ENCODE peak calls at places on chromosomes 13 and 19, in four cellular contexts. O is mammary epithelial cell, X is coronary artery, G is cardiac muscle cell. S is an unnamed sample.

GRCh38 chr19:48696353-48697010 is 711 bp downstream of the FUT2 start:
- DNase-seq in O (no peak), X (no peak), G (no peak), S (no peak)

GRCh38 chr19:53467138-53467502 is 413 bp upstream of the ZNF813 start:
- DNase-seq in O (no peak), G (no peak), X (peak), S (no peak)

GRCh38 chr13:97753942-97754670 is 199.4 kb upstream of the IPO5 start:
- DNase-seq in G (no peak), O (no peak), X (no peak), S (no peak)

GRCh38 chr13:98103942-98104880 is 38.7 kb upstream of the FARP1 start:
- DNase-seq in G (no peak), X (no peak), O (peak), S (no peak)

GRCh38 chr19:28823338-28823961 is 389.5 kb downstream of the UQCRFS1 start:
- DNase-seq in X (no peak), O (peak), G (no peak), S (no peak)

GRCh38 chr13:103283451-103283820 is 217.2 kb upstream of the SLC10A2 start:
- DNase-seq in G (peak), X (no peak), O (no peak), S (no peak)

GRCh38 chr13:68076046-68076445 is 845.9 kb upstream of the PCDH9 start:
- DNase-seq in G (no peak), O (no peak), X (no peak), S (no peak)

GRCh38 chr19:17475541-17476115 is 5.3 kb downstream of the SLC27A1 start:
- DNase-seq in G (peak), O (peak), X (no peak), S (peak)

GRCh38 chr19:5683177-5683886 is 2.5 kb downstream of the HSD11B1L start:
- DNase-seq in X (peak), G (no peak), O (no peak), S (no peak)

GRCh38 chr13:67464154-67464553 is 234.0 kb upstream of the PCDH9 start:
- DNase-seq in O (no peak), G (peak), X (no peak), S (no peak)

GRCh38 chr19:35555301-35556005 is 8.0 kb downstream of the ATP4A start:
- DNase-seq in X (no peak), G (peak), O (peak), S (no peak)

GRCh38 chr13:102584423-102584822 is 12.4 kb upstream of the TPP2 start:
- DNase-seq in O (no peak), X (no peak), G (no peak), S (no peak)

GRCh38 chr13:112968910-112969691 is at the start of gene MCF2L:
- DNase-seq in G (peak), X (no peak), O (no peak), S (peak)

GRCh38 chr13:113970810-113971470 is 2.9 kb downstream of the C13orf46 start:
- DNase-seq in X (no peak), G (no peak), O (peak), S (no peak)

GRCh38 chr19:16876904-16877361 is 11.9 kb upstream of the F2RL3 start:
- DNase-seq in G (no peak), X (no peak), O (peak), S (no peak)

GRCh38 chr19:11481777-11482383 is 1.0 kb upstream of the ELAVL3 start:
- DNase-seq in O (peak), G (peak), X (no peak), S (peak)

GRCh38 chr13:51234676-51235075 is 12.5 kb downstream of the FAM124A start:
- DNase-seq in X (no peak), G (no peak), O (no peak), S (no peak)
- H3K27ac ChIP-seq in X (no peak), G (no peak), O (no peak), S (peak)

GRCh38 chr13:109785892-109786450 is 412 bp downstream of the IRS2 start:
- DNase-seq in G (no peak), X (no peak), O (no peak), S (no peak)
- H3K27ac ChIP-seq in G (peak), X (peak), O (peak), S (peak)

DNA sequence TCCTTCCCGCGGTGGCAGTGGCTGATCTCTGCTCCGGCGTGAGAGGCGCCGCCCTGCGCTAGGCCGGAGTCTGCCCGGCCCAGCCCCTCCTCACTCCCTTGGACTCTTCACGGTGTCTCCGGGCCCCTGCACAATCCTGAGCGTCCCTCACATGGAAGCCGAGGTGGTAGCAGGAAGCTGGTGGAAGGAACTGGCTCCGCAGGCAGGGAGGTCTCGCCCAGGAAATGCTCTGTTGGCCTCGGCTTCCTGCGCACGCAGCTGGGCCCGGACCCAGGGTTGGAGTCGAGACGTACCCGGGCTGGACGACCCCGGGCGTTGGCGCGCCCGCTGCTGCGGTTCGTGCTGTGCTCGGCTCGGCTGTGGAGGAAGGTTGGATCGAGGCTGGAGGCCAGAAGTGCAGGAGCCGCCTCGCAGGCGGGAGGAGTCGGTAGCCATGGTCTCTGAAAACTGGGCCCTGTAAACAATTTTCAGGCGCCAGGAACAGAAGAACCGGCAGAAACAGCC is 46.3 kb downstream of the ZNF724 start:
- DNase-seq in X (no peak), O (no peak), G (no peak), S (no peak)
- H3K27ac ChIP-seq in X (no peak), O (no peak), G (no peak), S (no peak)

GRCh38 chr19:46661020-46661731 is at the start of gene DACT3:
- DNase-seq in G (peak), O (peak), X (peak), S (peak)

GRCh38 chr19:46660601-46661019 is 372 bp downstream of the DACT3 start:
- DNase-seq in G (no peak), X (no peak), O (no peak), S (peak)

GRCh38 chr19:46660008-46660517 is 919 bp downstream of the DACT3 start:
- DNase-seq in G (peak), X (peak), O (no peak), S (peak)

GRCh38 chr19:46659151-46660007 is 1.6 kb downstream of the DACT3 start:
- DNase-seq in X (peak), G (peak), O (no peak), S (peak)

GRCh38 chr19:46661735-46662592 is 982 bp upstream of the DACT3 start:
- DNase-seq in X (peak), O (peak), G (peak), S (peak)
- H3K27ac ChIP-seq in X (peak), O (peak), G (peak), S (peak)

GRCh38 chr19:10461047-10461949 is 41.0 kb downstream of the PDE4A start:
- DNase-seq in G (peak), X (peak), O (peak), S (peak)
- H3K27ac ChIP-seq in G (no peak), X (no peak), O (no peak), S (no peak)

GRCh38 chr13:96082640-96083039 is 7.3 kb upstream of the HS6ST3 start:
- DNase-seq in G (no peak), O (peak), X (no peak), S (no peak)

GRCh38 chr13:96086736-96087135 is 3.2 kb upstream of the HS6ST3 start:
- DNase-seq in X (no peak), O (no peak), G (no peak), S (no peak)

GRCh38 chr13:96075953-96076543 is 13.9 kb upstream of the HS6ST3 start:
- DNase-seq in X (no peak), G (peak), O (no peak), S (no peak)

GRCh38 chr13:96080676-96081075 is 9.2 kb upstream of the HS6ST3 start:
- DNase-seq in G (no peak), X (no peak), O (no peak), S (no peak)

GRCh38 chr13:96081888-96082287 is 8.0 kb upstream of the HS6ST3 start:
- DNase-seq in X (no peak), O (no peak), G (no peak), S (no peak)
- H3K27ac ChIP-seq in X (no peak), O (no peak), G (no peak), S (no peak)

DNA sequence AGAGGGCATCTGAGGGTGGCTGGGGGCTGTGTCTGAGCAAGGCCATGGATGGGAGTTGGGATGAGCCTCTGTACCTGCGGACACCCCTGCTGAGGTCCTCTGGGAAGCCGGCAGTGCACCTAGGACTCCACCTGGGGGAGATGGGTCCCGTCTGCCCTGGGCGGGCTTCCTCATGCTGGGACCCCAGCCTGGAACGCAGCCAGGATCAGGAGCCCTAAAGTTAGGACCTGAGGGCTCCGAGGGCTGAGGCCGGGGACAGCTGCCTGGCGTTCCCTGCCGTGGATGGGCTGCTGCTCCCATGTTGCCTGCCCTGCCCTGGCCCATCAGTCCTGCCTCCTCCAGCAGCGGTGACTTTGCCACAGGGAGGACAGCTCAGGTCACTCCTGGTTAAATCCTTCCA is 26.1 kb downstream of the CRTC1 start:
- DNase-seq in G (no peak), X (no peak), O (no peak), S (no peak)
- H3K27ac ChIP-seq in G (no peak), X (no peak), O (no peak), S (no peak)

S was measured in dorsolateral prefrontal cortex.